ENCODE peak calls at places on chromosomes 3 and 15, in five cellular contexts. A is GM20000; F is psoas muscle; I is activated CD8-positive, alpha-beta T cell treated with anti-CD3 and anti-CD28 coated beads for 36 hours; N is cardiac muscle cell. K is an unnamed sample.

GRCh38 chr3:133038731-133039398 is 674 bp downstream of the TMEM108 start:
- DNase-seq in A (peak), F (peak), I (no peak), N (peak), K (peak)

GRCh38 chr3:16309558-16309957 is 44.5 kb downstream of the OXNAD1 start:
- DNase-seq in A (peak), F (no peak), I (peak), N (peak), K (peak)

GRCh38 chr3:171658801-171659200 is 151.5 kb downstream of the PLD1 start:
- DNase-seq in A (no peak), F (no peak), I (no peak), N (no peak), K (no peak)

GRCh38 chr3:145893331-145893730 is 267.7 kb downstream of the PLOD2 start:
- DNase-seq in A (no peak), F (no peak), I (no peak), N (no peak), K (no peak)

GRCh38 chr3:40108643-40109042 is 200.9 kb upstream of the EIF1B start:
- DNase-seq in A (no peak), F (no peak), I (no peak), N (no peak), K (no peak)

GRCh38 chr15:93173369-93173768 is 84.4 kb upstream of the RGMA start:
- DNase-seq in A (no peak), F (no peak), I (no peak), N (peak), K (no peak)

GRCh38 chr3:24628523-24629258 is 134.0 kb upstream of the THRB start:
- DNase-seq in A (no peak), F (no peak), I (no peak), N (no peak), K (no peak)

GRCh38 chr15:100958326-100959065 is 39.3 kb downstream of the LRRK1 start:
- DNase-seq in A (no peak), F (no peak), I (no peak), N (peak), K (no peak)

GRCh38 chr3:29668233-29668632 is 387.4 kb downstream of the RBMS3 start:
- DNase-seq in A (no peak), F (no peak), I (no peak), N (no peak), K (no peak)

GRCh38 chr15:72203507-72203837 is 5.9 kb upstream of the GRAMD2A start:
- DNase-seq in A (no peak), F (peak), I (no peak), N (peak), K (no peak)

GRCh38 chr15:91183630-91184029 is 83.6 kb downstream of the SV2B start:
- DNase-seq in A (no peak), F (no peak), I (no peak), N (no peak), K (no peak)

GRCh38 chr15:33154366-33155166 is 39.9 kb downstream of the FMN1 start:
- DNase-seq in A (no peak), F (no peak), I (no peak), N (peak), K (no peak)

GRCh38 chr3:172844428-172844827 is 93.9 kb downstream of the ECT2 start:
- DNase-seq in A (no peak), F (no peak), I (no peak), N (no peak), K (no peak)

GRCh38 chr15:98953950-98954349 is 53.6 kb downstream of the PGPEP1L start:
- DNase-seq in A (no peak), F (no peak), I (no peak), N (no peak), K (no peak)

GRCh38 chr3:31116651-31117050 is 222.2 kb upstream of the GADL1 start:
- DNase-seq in A (no peak), F (no peak), I (no peak), N (peak), K (no peak)

GRCh38 chr3:15636028-15636709 is 34.6 kb downstream of the BTD start:
- DNase-seq in A (no peak), F (no peak), I (peak), N (peak), K (peak)

GRCh38 chr3:81782585-81782984 is 21.1 kb upstream of the GBE1 start:
- DNase-seq in A (no peak), F (no peak), I (no peak), N (no peak), K (no peak)

GRCh38 chr3:58025824-58026579 is 17.8 kb downstream of the FLNB start:
- DNase-seq in A (no peak), F (no peak), I (no peak), N (peak), K (no peak)

GRCh38 chr3:53478166-53478830 is 16.1 kb upstream of the CACNA1D start:
- DNase-seq in A (no peak), F (no peak), I (no peak), N (no peak), K (no peak)

GRCh38 chr15:44536962-44537727 is at the start of gene EIF3J:
- DNase-seq in A (peak), F (peak), I (peak), N (peak), K (peak)

GRCh38 chr15:44537728-44538240 is 837 bp downstream of the EIF3J start:
- DNase-seq in A (peak), F (no peak), I (peak), N (no peak), K (peak)

GRCh38 chr15:44535509-44536297 is 1.2 kb upstream of the EIF3J start:
- DNase-seq in A (no peak), F (no peak), I (peak), N (no peak), K (peak)

GRCh38 chr15:44535092-44535491 is 1.9 kb upstream of the EIF3J start:
- DNase-seq in A (no peak), F (no peak), I (no peak), N (no peak), K (no peak)

GRCh38 chr15:44536298-44536961 is 517 bp upstream of the EIF3J start:
- DNase-seq in A (no peak), F (peak), I (peak), N (no peak), K (no peak)
- TF ChIP-seq CTCF in A (peak), F (peak), I (peak), N (peak), K (peak)

DNA sequence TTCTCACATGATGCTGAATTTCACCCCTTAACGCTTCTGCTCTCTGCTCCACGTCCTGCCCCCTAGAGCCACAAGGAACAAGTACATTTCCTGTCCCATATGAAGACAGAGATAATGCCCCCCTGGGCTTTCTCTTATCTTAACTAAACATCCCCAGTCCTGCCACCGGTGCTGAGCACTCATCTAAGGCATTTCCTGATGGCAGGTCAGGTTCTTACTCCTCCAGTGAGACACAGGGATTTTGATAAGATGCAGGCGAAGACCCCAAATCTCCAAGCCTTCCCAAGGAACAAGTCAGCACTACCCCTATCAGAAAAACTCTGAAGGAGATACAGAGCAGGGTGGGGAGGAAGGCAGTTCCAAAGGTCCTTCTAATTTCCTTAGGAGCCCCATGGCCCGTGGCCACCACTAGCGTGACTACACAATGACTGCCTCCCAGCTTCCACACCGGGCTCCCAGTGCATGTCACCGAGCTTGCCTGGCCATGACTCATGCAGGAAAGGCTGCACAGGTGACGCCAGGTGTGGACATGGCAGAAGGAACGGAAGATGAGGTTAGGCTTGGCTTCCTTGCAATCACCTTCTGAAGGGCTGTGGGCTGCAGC is 152.9 kb downstream of the XXYLT1 start:
- DNase-seq in A (no peak), F (no peak), I (no peak), N (peak), K (no peak)
- TF ChIP-seq CTCF in A (peak), F (no peak), I (no peak), N (peak), K (peak)

DNA sequence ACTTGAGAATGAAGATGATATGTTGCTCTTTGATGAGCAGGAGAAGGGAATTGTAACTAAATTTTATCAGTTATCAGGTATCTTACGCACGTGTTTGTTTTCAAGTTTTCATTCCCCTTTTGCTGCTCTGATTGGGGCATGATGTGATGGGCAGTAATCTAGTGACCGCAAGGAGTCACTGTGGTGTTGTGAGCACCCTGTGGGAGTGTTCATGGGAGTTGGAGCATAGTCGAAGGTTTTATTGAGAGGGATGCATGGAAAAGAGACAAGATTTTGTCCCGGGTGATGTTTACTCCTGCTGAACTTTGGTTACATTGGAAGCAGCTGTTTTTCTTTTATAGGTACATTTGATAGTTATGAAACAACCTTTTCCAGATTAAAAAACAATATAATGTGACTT is 2.1 kb downstream of the FAN1 start:
- DNase-seq in A (no peak), F (no peak), I (no peak), N (peak), K (no peak)
- TF ChIP-seq CTCF in A (no peak), F (no peak), I (no peak), N (peak), K (no peak)

DNA sequence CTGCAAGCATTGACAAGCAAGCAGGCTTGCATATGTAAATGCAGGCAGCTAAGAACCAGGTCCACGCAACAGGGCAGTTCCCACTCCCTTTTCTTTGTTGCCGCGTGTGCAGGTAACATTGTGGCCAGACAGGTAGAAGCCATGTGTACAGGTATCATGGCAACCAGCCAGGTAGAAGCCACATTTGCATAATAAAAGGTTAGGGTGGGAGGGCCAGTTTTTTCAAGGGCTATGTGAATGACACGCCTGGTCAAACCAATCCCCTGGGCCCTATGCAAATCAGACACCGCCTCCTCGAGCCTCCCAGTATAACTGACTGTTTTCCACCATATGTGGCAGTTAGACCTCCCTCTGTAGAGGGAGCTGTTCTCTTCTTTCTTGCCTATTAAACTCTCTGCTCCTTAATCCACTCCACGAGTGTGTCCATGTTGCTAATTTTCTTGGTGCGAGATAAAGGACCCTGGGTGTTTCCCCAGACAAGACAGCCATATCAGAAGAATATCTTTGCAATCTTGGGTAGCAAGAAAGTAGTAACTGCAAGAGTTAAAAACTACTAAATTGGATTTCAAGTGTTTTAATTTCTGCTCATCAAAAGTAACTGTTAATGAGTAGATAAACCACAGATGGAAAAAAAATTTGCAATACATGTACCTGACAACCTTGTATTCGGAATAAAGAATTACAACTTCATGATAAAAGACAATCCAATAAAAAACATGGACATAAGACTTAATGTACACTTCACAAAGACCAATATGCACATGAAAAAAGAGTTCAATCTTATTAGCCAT is 21.8 kb downstream of the PCOLCE2 start:
- DNase-seq in A (no peak), F (no peak), I (no peak), N (no peak), K (no peak)
- TF ChIP-seq CTCF in A (no peak), F (no peak), I (no peak), N (no peak), K (no peak)

GRCh38 chr3:159583662-159584061 is 405.0 kb upstream of the IL12A start:
- DNase-seq in A (no peak), F (no peak), I (no peak), N (no peak), K (no peak)

GRCh38 chr3:159586587-159587202 is 401.9 kb upstream of the IL12A start:
- DNase-seq in A (no peak), F (no peak), I (no peak), N (peak), K (no peak)
- TF ChIP-seq CTCF in A (no peak), F (no peak), I (no peak), N (peak), K (peak)

GRCh38 chr3:156449712-156450574 is 105.0 kb downstream of the SSR3 start:
- DNase-seq in A (peak), F (no peak), I (peak), N (peak), K (peak)
- TF ChIP-seq CTCF in A (peak), F (peak), I (peak), N (peak), K (peak)

GRCh38 chr15:48406911-48407310 is 75.7 kb downstream of the DUT start:
- DNase-seq in A (no peak), F (no peak), I (peak), N (no peak), K (no peak)
- TF ChIP-seq CTCF in A (no peak), F (no peak), I (no peak), N (peak), K (no peak)

GRCh38 chr15:24761704-24762302 is 86.2 kb downstream of the NPAP1 start:
- DNase-seq in A (peak), F (no peak), I (no peak), N (peak), K (no peak)
- TF ChIP-seq CTCF in A (no peak), F (no peak), I (no peak), N (peak), K (no peak)

DNA sequence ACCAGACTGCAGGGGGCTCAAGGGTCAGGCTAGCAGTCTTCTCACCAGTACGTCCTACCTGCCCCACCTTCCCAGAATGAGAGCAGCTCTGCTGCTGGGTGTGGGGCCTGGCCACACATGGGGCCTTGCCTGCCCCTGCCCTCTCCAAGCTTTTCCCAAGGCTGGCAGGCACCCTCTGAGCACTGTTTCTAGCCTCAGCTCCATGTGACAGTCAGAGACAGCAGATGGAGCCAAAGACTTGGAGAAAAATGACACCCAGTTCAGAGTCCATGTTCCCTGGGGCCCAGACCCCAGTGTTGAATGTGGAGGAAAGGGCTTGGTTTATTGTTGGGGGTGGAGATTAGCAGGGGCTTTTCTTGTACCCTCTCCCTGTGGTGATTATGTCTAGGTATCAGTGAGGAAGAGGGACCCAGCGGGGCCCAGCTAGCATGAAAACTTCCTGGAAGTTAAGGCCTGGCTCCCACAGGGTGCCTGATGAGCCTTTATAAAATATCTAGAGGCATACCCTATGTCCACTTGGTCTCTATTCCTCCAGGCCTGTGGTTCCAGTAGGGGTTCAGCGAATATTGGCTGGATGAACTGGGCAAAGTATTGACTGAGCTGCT is 153.8 kb downstream of the EEFSEC start:
- DNase-seq in A (no peak), F (no peak), I (no peak), N (peak), K (no peak)
- TF ChIP-seq CTCF in A (no peak), F (peak), I (no peak), N (no peak), K (no peak)